ENCODE peak calls at places on chromosome 3, in seven cellular contexts. U is hepatocyte, F is GM23248, R is Karpas-422, L is OCI-LY7, S is PC-9, D is MM.1S. J is an unnamed sample.

GRCh38 chr3:120766576-120766975 is 24.0 kb downstream of the GTF2E1 start:
- DNase-seq in S (no peak), U (no peak), R (no peak), L (no peak), D (no peak), F (no peak), J (no peak)

GRCh38 chr3:96619475-96619874 is 194.9 kb upstream of the EPHA6 start:
- DNase-seq in L (no peak), S (no peak), D (no peak), U (no peak), R (no peak), F (no peak), J (no peak)

GRCh38 chr3:13087320-13087985 is 14.2 kb upstream of the IQSEC1 start:
- DNase-seq in U (no peak), R (no peak), F (no peak), S (no peak), D (no peak), L (peak; percentile 62), J (no peak)

GRCh38 chr3:143436231-143436930 is 316.8 kb downstream of the CHST2 start:
- DNase-seq in R (no peak), U (no peak), S (no peak), F (peak; percentile 82), L (no peak), D (no peak), J (no peak)

GRCh38 chr3:111924283-111924682 is 54.5 kb upstream of the ABHD10 start:
- DNase-seq in S (peak; percentile 60), F (no peak), L (no peak), R (no peak), D (no peak), U (no peak), J (no peak)

GRCh38 chr3:87002346-87002745 is 11.4 kb upstream of the VGLL3 start:
- DNase-seq in R (no peak), F (no peak), S (peak; percentile 48), L (no peak), U (peak; percentile 12), D (no peak), J (no peak)

GRCh38 chr3:41117398-41117870 is 81.9 kb upstream of the CTNNB1 start:
- DNase-seq in S (peak; percentile 92), L (peak; percentile 27), R (peak; percentile 43), F (peak; percentile 13), D (peak; percentile 45), U (peak; percentile 46), J (peak; percentile 7)

GRCh38 chr3:43281020-43281419 is 5.3 kb upstream of the SNRK start:
- DNase-seq in S (no peak), U (no peak), R (no peak), D (no peak), F (no peak), L (no peak), J (no peak)

GRCh38 chr3:27721717-27722564 is at the start of gene EOMES:
- DNase-seq in L (peak; percentile 1), R (peak; percentile 86), D (peak; percentile 68), F (peak; percentile 56), U (peak; percentile 44), S (peak; percentile 34), J (peak; percentile 91)

GRCh38 chr3:47347217-47347801 is 33.5 kb upstream of the PTPN23 start:
- DNase-seq in L (peak; percentile 71), R (peak; percentile 92), U (no peak), D (peak; percentile 41), S (no peak), F (peak; percentile 34), J (peak; percentile 22)

GRCh38 chr3:188199386-188199785 is 45.4 kb downstream of the LPP start:
- DNase-seq in R (no peak), L (no peak), S (no peak), F (no peak), D (no peak), U (no peak), J (no peak)
- H3K4me1 ChIP-seq in R (no peaks in the 10 kb centered on the region), L (no peaks in the 10 kb centered on the region), S (peaks cover 24% of the 10 kb centered on the region), F (peaks cover 20% of the 10 kb centered on the region), D (no peaks in the 10 kb centered on the region), U (no peaks in the 10 kb centered on the region), J (no peaks in the 10 kb centered on the region)

GRCh38 chr3:194458122-194458521 is 28.7 kb downstream of the ATP13A3 start:
- DNase-seq in F (peak; percentile 36), R (no peak), D (no peak), U (no peak), S (no peak), L (no peak), J (no peak)
- H3K9me2 ChIP-seq in F (no peaks in the 10 kb centered on the region), R (no peaks in the 10 kb centered on the region), D (no peaks in the 10 kb centered on the region), U (no peaks in the 10 kb centered on the region), S (no peaks in the 10 kb centered on the region), L (no peaks in the 10 kb centered on the region), J (no peaks in the 10 kb centered on the region)

DNA sequence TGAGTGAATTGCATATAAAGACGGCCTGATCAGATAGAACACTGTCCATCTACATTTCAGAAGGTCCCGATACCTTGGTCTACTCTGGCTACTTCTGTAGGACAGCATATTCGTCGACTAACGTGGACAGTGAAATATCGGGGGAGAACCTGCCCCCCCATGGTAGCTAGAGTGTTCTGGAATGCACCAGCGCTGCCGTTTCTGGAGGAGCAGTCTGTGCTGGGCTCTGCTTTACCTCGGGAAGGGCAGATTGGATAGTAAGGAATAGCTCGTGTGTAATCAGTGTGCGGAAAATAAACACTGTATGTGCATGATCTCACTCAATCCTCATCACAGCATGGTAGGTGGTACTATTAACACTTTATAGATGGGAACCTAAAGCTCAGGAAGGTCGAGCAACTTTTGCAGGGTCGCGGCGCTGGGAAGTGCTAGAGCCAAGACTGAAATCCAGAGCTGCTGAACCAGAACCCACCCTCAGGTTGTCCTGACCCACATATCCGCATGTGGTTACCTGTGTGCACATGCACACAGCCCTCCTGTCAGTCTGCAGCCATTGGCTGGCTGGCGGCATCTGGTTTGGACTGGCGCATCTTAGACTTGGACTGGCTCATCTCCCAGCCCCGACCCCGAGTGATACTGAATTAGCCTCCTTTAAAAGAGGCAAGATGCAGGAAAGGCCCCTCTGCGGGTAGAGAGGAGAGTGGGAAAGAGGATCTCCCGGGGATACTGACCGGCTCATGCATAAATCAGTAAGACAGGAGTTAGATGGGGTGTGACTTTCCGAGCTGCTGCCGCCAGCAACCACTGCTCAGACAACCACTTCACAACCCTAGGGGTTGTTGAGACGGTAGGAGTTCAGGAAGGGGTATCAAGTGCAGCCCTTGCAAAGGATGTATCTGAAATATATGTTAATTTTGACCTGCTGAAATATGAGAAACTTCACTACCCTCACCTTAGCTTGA is 155.0 kb upstream of the BHLHE40 start:
- DNase-seq in L (no peak), D (no peak), F (no peak), S (no peak), R (no peak), U (no peak), J (no peak)
- H3K4me1 ChIP-seq in L (no peaks in the 10 kb centered on the region), D (no peaks in the 10 kb centered on the region), F (peaks cover 49% of the 10 kb centered on the region), S (peaks cover 66% of the 10 kb centered on the region), R (peaks cover 3% of the 10 kb centered on the region), U (peaks cover 10% of the 10 kb centered on the region), J (peaks cover 9% of the 10 kb centered on the region)

DNA sequence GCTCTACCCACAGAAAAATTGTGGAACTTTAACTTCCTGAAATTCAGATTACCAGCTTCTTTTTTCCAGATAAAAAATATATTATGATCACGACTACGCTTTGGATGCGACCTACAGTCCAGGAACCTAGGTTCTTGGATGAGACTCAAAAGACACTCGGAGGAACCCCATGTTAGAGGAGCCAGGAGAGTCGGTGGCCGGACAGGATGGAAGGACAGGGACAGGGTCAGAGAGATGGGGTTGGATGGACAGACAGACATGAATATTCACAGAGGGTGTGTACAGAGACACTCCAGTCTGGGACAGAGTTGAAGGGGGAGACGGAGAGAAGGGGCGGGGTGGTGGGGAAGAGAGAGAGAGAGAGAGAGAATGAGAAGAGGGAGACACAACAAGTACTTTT is 9.5 kb downstream of the FAM3D start:
- DNase-seq in S (no peak), D (no peak), R (no peak), U (no peak), F (no peak), L (no peak), J (no peak)
- H3K9me2 ChIP-seq in S (no peaks in the 10 kb centered on the region), D (no peaks in the 10 kb centered on the region), R (no peaks in the 10 kb centered on the region), U (no peaks in the 10 kb centered on the region), F (no peaks in the 10 kb centered on the region), L (no peaks in the 10 kb centered on the region), J (peaks cover 4% of the 10 kb centered on the region)